ENCODE peak calls at places on chromosomes 4 and X, in five cellular contexts. V is H1, S is K562, F is GM12892, C is HepG2. I is an unnamed sample.

GRCh38 chrX:6159468-6159867 is 69.2 kb downstream of the NLGN4X start:
- DNase-seq in V (no peak), S (no peak), F (no peak), C (no peak), I (no peak)

GRCh38 chr4:139281212-139281611 is 1.2 kb upstream of the MGARP start:
- DNase-seq in V (no peak), S (no peak), F (no peak), C (no peak), I (no peak)

GRCh38 chrX:20410540-20410939 is 143.8 kb upstream of the RPS6KA3 start:
- DNase-seq in V (no peak), S (no peak), F (no peak), C (peak; percentile 49), I (no peak)

GRCh38 chrX:9197231-9197630 is 163.3 kb upstream of the FAM9B start:
- DNase-seq in V (no peak), S (no peak), F (no peak), C (no peak), I (no peak)

GRCh38 chrX:53714580-53715335 is 28.2 kb upstream of the HUWE1 start:
- DNase-seq in V (no peak), S (peak; percentile 4), F (no peak), C (no peak), I (no peak)

GRCh38 chr4:122747883-122748282 is 15.4 kb downstream of the BBS12 start:
- DNase-seq in V (no peak), S (no peak), F (no peak), C (no peak), I (no peak)

GRCh38 chr4:15231265-15232091 is 196.4 kb upstream of the C1QTNF7 start:
- DNase-seq in V (no peak), S (peak; percentile 80), F (no peak), C (peak; percentile 68), I (peak; percentile 27)

GRCh38 chr4:123345132-123345923 is 51.3 kb upstream of the SPRY1 start:
- DNase-seq in V (no peak), S (no peak), F (no peak), C (no peak), I (no peak)

GRCh38 chr4:41921476-41921875 is 13.8 kb upstream of the TMEM33 start:
- DNase-seq in V (no peak), S (no peak), F (no peak), C (no peak), I (no peak)

GRCh38 chr4:187469627-187470026 is 525.9 kb upstream of the ZFP42 start:
- DNase-seq in V (no peak), S (no peak), F (no peak), C (no peak), I (no peak)

GRCh38 chr4:115145393-115146160 is 32.2 kb upstream of the NDST4 start:
- DNase-seq in V (no peak), S (no peak), F (no peak), C (no peak), I (no peak)

GRCh38 chr4:173990126-173990878 is 293.2 kb downstream of the FBXO8 start:
- DNase-seq in V (peak; percentile 17), S (peak; percentile 41), F (no peak), C (peak; percentile 15), I (no peak)

GRCh38 chrX:27915617-27916016 is 65.6 kb downstream of the DCAF8L1 start:
- DNase-seq in V (no peak), S (no peak), F (no peak), C (no peak), I (no peak)

GRCh38 chr4:21544410-21544809 is 404.2 kb downstream of the KCNIP4 start:
- DNase-seq in V (no peak), S (no peak), F (no peak), C (no peak), I (no peak)

GRCh38 chr4:13541720-13542576 is 2.4 kb downstream of the NKX3-2 start:
- DNase-seq in V (no peak), S (no peak), F (peak; percentile 31), C (no peak), I (no peak)

GRCh38 chrX:103584606-103585005 is 709 bp upstream of the TCEAL4 start:
- DNase-seq in V (no peak), S (no peak), F (no peak), C (no peak), I (no peak)

GRCh38 chr4:71932941-71933340 is 98.9 kb upstream of the NPFFR2 start:
- DNase-seq in V (no peak), S (no peak), F (no peak), C (no peak), I (no peak)

GRCh38 chrX:79080131-79080530 is 64.4 kb upstream of the GPR174 start:
- DNase-seq in V (no peak), S (no peak), F (no peak), C (no peak), I (no peak)

GRCh38 chr4:88900432-88900831 is 156.6 kb downstream of the FAM13A start:
- DNase-seq in V (no peak), S (no peak), F (no peak), C (no peak), I (no peak)

GRCh38 chrX:150446151-150446550 is 83.0 kb downstream of the MAMLD1 start:
- DNase-seq in V (no peak), S (no peak), F (no peak), C (no peak), I (no peak)

DNA sequence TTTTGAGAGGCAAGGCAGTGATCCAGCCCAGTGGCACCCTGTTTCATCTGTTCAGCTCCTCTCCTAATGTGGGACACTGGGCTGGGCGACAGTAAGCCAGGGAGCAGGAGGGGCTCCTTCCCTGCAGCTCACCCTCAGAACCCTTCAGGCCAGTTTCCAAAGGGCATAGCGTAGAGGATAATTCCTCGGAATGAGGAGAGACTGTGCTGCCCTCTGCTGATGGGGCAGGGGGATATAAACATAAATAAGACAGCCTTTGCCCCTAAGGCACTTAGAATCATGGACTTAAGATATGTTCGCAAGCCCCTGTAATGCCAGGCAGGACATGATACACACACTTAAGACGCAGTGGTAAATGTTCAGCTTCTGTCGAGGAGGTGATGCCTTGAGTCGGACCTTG is 27.9 kb upstream of the ZNF185 start:
- DNase-seq in V (no peak), S (no peak), F (no peak), C (no peak), I (no peak)
- TF ChIP-seq TAF1 in V (no peak), S (no peak), F (no peak), C (no peak), I (no peak)

DNA sequence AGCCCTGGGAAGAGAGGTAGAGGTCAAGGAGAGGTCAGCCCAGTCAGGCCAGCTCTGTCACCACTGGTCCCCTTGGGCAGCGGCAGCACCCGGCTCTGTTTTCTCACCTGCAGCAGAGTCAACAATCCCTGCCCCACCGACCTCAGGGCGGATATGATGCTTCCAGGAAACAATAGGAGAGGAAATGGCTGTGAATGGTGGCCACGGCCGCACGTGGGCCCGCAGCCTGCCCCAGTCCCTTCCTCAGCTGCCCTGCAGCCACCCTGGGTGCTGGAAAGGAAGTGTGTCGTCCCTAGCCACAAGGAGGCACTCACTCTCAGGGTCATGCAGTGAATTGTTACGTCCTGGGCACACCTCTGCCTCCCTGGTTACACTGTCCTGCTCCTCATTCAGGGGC is 92.5 kb upstream of the ENPP6 start:
- DNase-seq in V (no peak), S (peak; percentile 39), F (no peak), C (no peak), I (no peak)
- TF ChIP-seq POLR2AphosphoS5 in V (no peak), S (no peak), F (peak; percentile 83), C (no peak), I (peak; percentile 40)

GRCh38 chrX:155026727-155027508 is at the start of gene FUNDC2:
- DNase-seq in V (peak; percentile 46), S (peak; percentile 97), F (peak; percentile 52), C (peak; percentile 87), I (peak; percentile 56)
- TF ChIP-seq POLR2A in V (peak; percentile 60), S (peak; percentile 83), F (peak; percentile 73), C (peak; percentile 83), I (peak; percentile 70)

GRCh38 chr4:110623710-110624015 is 786 bp upstream of the PITX2 start:
- DNase-seq in V (no peak), S (no peak), F (no peak), C (no peak), I (no peak)
- TF ChIP-seq TAF1 in V (no peak), S (no peak), F (no peak), C (no peak), I (no peak)

GRCh38 chr4:150268444-150268843 is 190.2 kb downstream of the DCLK2 start:
- DNase-seq in V (no peak), S (no peak), F (no peak), C (no peak), I (no peak)
- TF ChIP-seq POLR2AphosphoS5 in V (no peak), S (no peak), F (no peak), C (no peak), I (no peak)

DNA sequence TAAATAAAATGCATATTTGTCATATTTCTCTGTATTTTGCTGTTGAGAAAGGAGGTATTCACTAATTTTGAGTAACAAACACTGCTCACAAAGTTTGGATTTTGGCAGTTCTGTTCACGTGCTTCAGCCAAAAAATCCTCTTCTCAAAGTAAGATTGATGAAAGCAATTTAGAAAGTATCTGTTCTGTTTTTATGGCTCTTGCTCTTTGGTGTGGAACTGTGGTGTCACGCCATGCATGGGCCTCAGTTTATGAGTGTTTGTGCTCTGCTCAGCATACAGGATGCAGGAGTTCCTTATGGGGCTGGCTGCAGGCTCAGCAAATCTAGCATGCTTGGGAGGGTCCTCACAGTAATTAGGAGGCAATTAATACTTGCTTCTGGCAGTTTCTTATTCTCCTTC is 3.3 kb downstream of the HTT start:
- DNase-seq in V (no peak), S (no peak), F (no peak), C (no peak), I (no peak)
- TF ChIP-seq POLR2A in V (no peak), S (no peak), F (peak; percentile 60), C (no peak), I (peak; percentile 54)

GRCh38 chr4:25031077-25031606 is 396 bp upstream of the LGI2 start:
- DNase-seq in V (no peak), S (no peak), F (no peak), C (no peak), I (no peak)

GRCh38 chr4:25030283-25031076 is at the start of gene LGI2:
- DNase-seq in V (no peak), S (no peak), F (no peak), C (no peak), I (peak; percentile 30)

GRCh38 chr4:25029479-25030282 is 1.1 kb downstream of the LGI2 start:
- DNase-seq in V (no peak), S (no peak), F (no peak), C (no peak), I (no peak)

GRCh38 chr4:25032126-25032525 is 1.4 kb upstream of the LGI2 start:
- DNase-seq in V (no peak), S (no peak), F (no peak), C (no peak), I (no peak)
- TF ChIP-seq TAF1 in V (no peak), S (no peak), F (no peak), C (no peak), I (no peak)

DNA sequence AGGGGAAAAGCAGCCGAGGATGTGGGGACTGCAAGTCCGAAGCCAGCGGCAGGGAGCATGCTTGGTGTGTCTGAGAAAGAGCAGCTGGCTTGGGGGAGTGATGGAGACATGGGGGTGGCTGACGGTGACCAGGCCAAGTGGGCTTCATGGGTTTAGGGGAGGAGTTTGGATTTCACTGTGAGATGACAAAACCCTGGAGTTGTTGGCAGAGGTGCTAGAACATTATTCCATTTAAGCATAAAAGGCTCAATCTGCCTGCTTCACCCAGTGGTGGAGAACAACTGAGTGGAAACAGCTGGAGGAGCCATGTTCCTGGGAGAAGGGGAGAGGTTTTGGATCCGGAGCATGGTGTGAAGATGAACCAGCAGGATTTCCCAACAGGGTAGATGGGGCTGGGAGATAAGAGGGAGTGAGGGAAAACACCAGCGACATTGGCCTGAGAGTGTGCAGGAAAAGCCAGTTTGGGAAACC is 318.0 kb upstream of the TAPT1 start:
- DNase-seq in V (no peak), S (no peak), F (no peak), C (no peak), I (no peak)
- TF ChIP-seq POLR2AphosphoS5 in V (no peak), S (no peak), F (no peak), C (no peak), I (no peak)